ENCODE peak calls at places on chromosomes 4 and X, in four cellular contexts. O, M, Y and J are unnamed samples.

GRCh38 chr4:14844059-14844458 is 158.2 kb upstream of the CPEB2 start:
- DNase-seq in O (no peak), M (no peak), Y (no peak), J (no peak)

GRCh38 chr4:8323947-8324555 is 54.5 kb downstream of the HTRA3 start:
- DNase-seq in O (no peak), M (no peak), Y (no peak), J (no peak)

GRCh38 chr4:14168919-14169318 is 541.4 kb upstream of the BOD1L1 start:
- DNase-seq in O (no peak), M (no peak), Y (no peak), J (peak; percentile 85)

GRCh38 chr4:2797545-2798305 is 4.8 kb downstream of the SH3BP2 start:
- DNase-seq in O (no peak), M (no peak), Y (no peak), J (no peak)

GRCh38 chr4:87053064-87053693 is 118.4 kb downstream of the AFF1 start:
- DNase-seq in O (no peak), M (no peak), Y (no peak), J (no peak)

GRCh38 chr4:174275101-174275500 is 8.4 kb downstream of the FBXO8 start:
- DNase-seq in O (no peak), M (no peak), Y (no peak), J (no peak)

GRCh38 chr4:41418444-41418843 is 119.5 kb upstream of the LIMCH1 start:
- DNase-seq in O (no peak), M (no peak), Y (no peak), J (no peak)

GRCh38 chrX:39677585-39677984 is 420.2 kb downstream of the BCOR start:
- DNase-seq in O (no peak), M (no peak), Y (no peak), J (no peak)

GRCh38 chr4:68476191-68476590 is 28.9 kb downstream of the TMPRSS11E start:
- DNase-seq in O (no peak), M (no peak), Y (no peak), J (no peak)

GRCh38 chr4:132809298-132810032 is 339.6 kb upstream of the PCDH10 start:
- DNase-seq in O (no peak), M (peak; percentile 16), Y (no peak), J (no peak)

GRCh38 chr4:42718336-42718735 is 61.4 kb upstream of the ATP8A1 start:
- DNase-seq in O (no peak), M (no peak), Y (no peak), J (no peak)

GRCh38 chr4:147821555-147821954 is 89.7 kb downstream of the ARHGAP10 start:
- DNase-seq in O (no peak), M (no peak), Y (no peak), J (no peak)

GRCh38 chr4:1395941-1396805 is 10.1 kb downstream of the NKX1-1 start:
- DNase-seq in O (no peak), M (no peak), Y (no peak), J (no peak)